ENCODE peak calls at places on chromosomes 6 and 20, in five cellular contexts. One of them, this sample, is unnamed. For H3K9me3, the result is how much of the 10 kb centered on the place peaks cover.

GRCh38 chr6:116251568-116252384 is 2.1 kb downstream of the TSPYL4 start:
- DNase-seq in pancreas: no peak
- DNase-seq in OCI-LY7: no peak
- DNase-seq in breast epithelium: no peak
- DNase-seq in PC-9: no peak
- DNase-seq in this sample: no peak

GRCh38 chr20:44746367-44747165 is 901 bp downstream of the KCNK15 start:
- DNase-seq in pancreas: peak
- DNase-seq in breast epithelium: no peak
- DNase-seq in OCI-LY7: no peak
- DNase-seq in PC-9: no peak
- DNase-seq in this sample: no peak

GRCh38 chr6:100370265-100370664 is 94.5 kb downstream of the SIM1 start:
- DNase-seq in PC-9: no peak
- DNase-seq in pancreas: no peak
- DNase-seq in OCI-LY7: peak
- DNase-seq in breast epithelium: no peak
- DNase-seq in this sample: no peak

GRCh38 chr6:167811040-167811439 is 15.7 kb upstream of the AFDN start:
- DNase-seq in pancreas: no peak
- DNase-seq in OCI-LY7: no peak
- DNase-seq in breast epithelium: no peak
- DNase-seq in PC-9: no peak
- DNase-seq in this sample: no peak

GRCh38 chr20:41185013-41185757 is 47.8 kb downstream of the PLCG1 start:
- DNase-seq in pancreas: no peak
- DNase-seq in breast epithelium: no peak
- DNase-seq in OCI-LY7: no peak
- DNase-seq in PC-9: no peak
- DNase-seq in this sample: no peak

GRCh38 chr6:135191508-135192255 is 10.6 kb downstream of the MYB start:
- DNase-seq in pancreas: no peak
- DNase-seq in OCI-LY7: peak
- DNase-seq in PC-9: no peak
- DNase-seq in breast epithelium: no peak
- DNase-seq in this sample: no peak

GRCh38 chr6:39530201-39530759 is 194.9 kb downstream of the KIF6 start:
- DNase-seq in OCI-LY7: no peak
- DNase-seq in breast epithelium: no peak
- DNase-seq in PC-9: no peak
- DNase-seq in pancreas: no peak
- DNase-seq in this sample: no peak

GRCh38 chr6:106116125-106116524 is 30.0 kb downstream of the PRDM1 start:
- DNase-seq in pancreas: no peak
- DNase-seq in PC-9: no peak
- DNase-seq in breast epithelium: peak
- DNase-seq in OCI-LY7: no peak
- DNase-seq in this sample: no peak

GRCh38 chr20:59018817-59019216 is 412 bp upstream of the TUBB1 start:
- DNase-seq in PC-9: no peak
- DNase-seq in breast epithelium: no peak
- DNase-seq in pancreas: no peak
- DNase-seq in OCI-LY7: no peak
- DNase-seq in this sample: no peak

GRCh38 chr6:33128318-33128717 is 52.5 kb downstream of the HLA-DPB1 start:
- DNase-seq in PC-9: no peak
- DNase-seq in pancreas: no peak
- DNase-seq in breast epithelium: no peak
- DNase-seq in OCI-LY7: no peak
- DNase-seq in this sample: no peak

GRCh38 chr6:89243331-89243629 is 26.1 kb upstream of the GABRR1 start:
- DNase-seq in PC-9: peak
- DNase-seq in breast epithelium: no peak
- DNase-seq in pancreas: no peak
- DNase-seq in OCI-LY7: no peak
- DNase-seq in this sample: no peak

GRCh38 chr6:75382634-75382900 is 98.0 kb upstream of the TMEM30A start:
- DNase-seq in PC-9: no peak
- DNase-seq in OCI-LY7: no peak
- DNase-seq in pancreas: no peak
- DNase-seq in breast epithelium: no peak
- DNase-seq in this sample: no peak

GRCh38 chr6:19415605-19416326 is 421.4 kb upstream of the ID4 start:
- DNase-seq in PC-9: peak
- DNase-seq in pancreas: no peak
- DNase-seq in breast epithelium: no peak
- DNase-seq in OCI-LY7: no peak
- DNase-seq in this sample: no peak

DNA sequence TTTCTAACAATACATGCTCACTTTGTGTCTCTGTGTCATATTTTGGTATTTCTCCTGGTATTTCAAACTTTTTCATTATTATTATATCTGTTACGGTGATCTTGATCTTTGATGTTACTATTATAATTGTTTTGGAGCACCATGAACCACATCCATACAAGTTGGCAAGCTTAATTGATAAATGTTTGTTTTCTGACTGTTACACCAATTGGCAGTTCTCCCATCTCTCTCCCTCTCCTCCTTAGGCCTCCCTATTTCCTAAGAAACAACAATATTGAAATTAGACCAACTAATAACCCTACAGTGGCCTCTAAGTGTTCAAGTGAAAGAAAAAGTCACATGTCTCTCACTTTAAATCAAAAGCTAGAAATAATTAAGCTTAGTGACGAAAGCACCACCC is 61.6 kb downstream of the IBTK start:
- DNase-seq in OCI-LY7: no peak
- DNase-seq in breast epithelium: no peak
- DNase-seq in pancreas: no peak
- DNase-seq in PC-9: no peak
- DNase-seq in this sample: no peak
- H3K9me3 ChIP-seq in OCI-LY7: under half
- H3K9me3 ChIP-seq in breast epithelium: under half
- H3K9me3 ChIP-seq in pancreas: under half
- H3K9me3 ChIP-seq in PC-9: under half
- H3K9me3 ChIP-seq in this sample: under half

GRCh38 chr20:42441862-42442196 is 747.9 kb downstream of the PTPRT start:
- DNase-seq in PC-9: no peak
- DNase-seq in breast epithelium: no peak
- DNase-seq in OCI-LY7: no peak
- DNase-seq in pancreas: no peak
- DNase-seq in this sample: no peak
- H3K4me3 ChIP-seq in PC-9: no peak
- H3K4me3 ChIP-seq in breast epithelium: no peak
- H3K4me3 ChIP-seq in OCI-LY7: no peak
- H3K4me3 ChIP-seq in pancreas: no peak
- H3K4me3 ChIP-seq in this sample: no peak

DNA sequence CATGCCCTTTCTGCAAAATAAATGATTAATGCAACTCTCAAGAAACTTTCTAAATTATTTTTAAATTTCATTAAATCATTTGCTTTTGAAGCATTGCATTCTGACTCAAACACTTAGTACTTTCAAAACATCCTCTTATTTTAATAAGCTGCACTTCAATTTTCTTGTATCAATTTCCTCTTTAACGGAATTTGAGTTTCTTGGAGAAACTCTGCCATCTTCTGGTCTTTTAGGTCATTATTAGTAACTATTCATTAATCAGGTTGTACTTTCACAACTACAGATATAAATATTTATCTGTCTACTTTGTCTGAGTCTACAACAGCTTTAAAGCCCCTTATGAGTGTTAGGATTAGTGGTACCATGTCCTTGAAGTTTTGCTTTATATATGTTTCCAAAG is 30.2 kb downstream of the TMX4 start:
- DNase-seq in pancreas: no peak
- DNase-seq in breast epithelium: no peak
- DNase-seq in OCI-LY7: no peak
- DNase-seq in PC-9: no peak
- DNase-seq in this sample: no peak
- TF ChIP-seq CTCF in pancreas: no peak
- TF ChIP-seq CTCF in breast epithelium: no peak
- TF ChIP-seq CTCF in OCI-LY7: peak
- TF ChIP-seq CTCF in PC-9: no peak
- TF ChIP-seq CTCF in this sample: peak

DNA sequence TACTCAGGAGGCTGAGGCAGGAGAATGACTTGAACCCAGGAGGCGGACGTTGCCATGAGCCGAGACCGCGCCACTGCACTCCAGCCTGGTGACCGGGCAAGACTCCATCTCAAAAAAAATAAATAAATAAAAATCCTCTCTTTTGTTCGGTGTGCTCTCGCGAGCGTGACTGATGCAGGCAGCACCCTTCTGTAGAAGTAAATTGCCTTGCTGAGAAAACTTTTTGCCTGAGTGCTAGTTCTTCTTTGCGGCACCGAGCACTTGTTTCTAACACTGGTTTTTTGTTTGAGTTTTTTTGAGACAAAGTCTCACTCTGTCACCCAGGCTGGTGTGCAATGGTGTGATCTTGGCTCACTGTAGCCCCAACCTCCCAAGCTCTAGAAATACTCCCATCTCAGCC is 30.5 kb downstream of the PLN start:
- DNase-seq in breast epithelium: no peak
- DNase-seq in PC-9: no peak
- DNase-seq in pancreas: no peak
- DNase-seq in OCI-LY7: no peak
- DNase-seq in this sample: no peak
- H3K9me3 ChIP-seq in breast epithelium: under half
- H3K9me3 ChIP-seq in PC-9: half or more
- H3K9me3 ChIP-seq in pancreas: under half
- H3K9me3 ChIP-seq in OCI-LY7: under half
- H3K9me3 ChIP-seq in this sample: under half

DNA sequence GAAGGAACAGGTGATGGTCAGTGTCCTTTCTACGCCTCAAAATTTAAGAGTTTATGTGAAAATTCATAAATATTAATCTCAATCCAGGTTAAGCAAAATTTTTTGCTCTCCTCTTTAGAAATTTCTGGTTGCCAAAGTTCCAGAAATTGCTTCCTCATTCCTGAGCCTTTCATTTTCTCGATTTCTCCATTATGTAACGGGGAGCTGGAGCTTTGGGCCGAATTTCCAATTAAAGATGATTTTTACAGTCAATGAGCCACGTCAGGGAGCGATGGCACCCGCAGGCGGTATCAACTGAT is 35.8 kb upstream of the PRND start:
- DNase-seq in PC-9: no peak
- DNase-seq in pancreas: no peak
- DNase-seq in breast epithelium: no peak
- DNase-seq in OCI-LY7: no peak
- DNase-seq in this sample: no peak
- H3K4me3 ChIP-seq in PC-9: peak
- H3K4me3 ChIP-seq in pancreas: peak
- H3K4me3 ChIP-seq in breast epithelium: peak
- H3K4me3 ChIP-seq in OCI-LY7: peak
- H3K4me3 ChIP-seq in this sample: peak

GRCh38 chr20:16611832-16612231 is 38.6 kb upstream of the KIF16B start:
- DNase-seq in breast epithelium: no peak
- DNase-seq in OCI-LY7: no peak
- DNase-seq in pancreas: no peak
- DNase-seq in PC-9: no peak
- DNase-seq in this sample: no peak
- TF ChIP-seq CTCF in breast epithelium: no peak
- TF ChIP-seq CTCF in OCI-LY7: no peak
- TF ChIP-seq CTCF in pancreas: no peak
- TF ChIP-seq CTCF in PC-9: no peak
- TF ChIP-seq CTCF in this sample: no peak

DNA sequence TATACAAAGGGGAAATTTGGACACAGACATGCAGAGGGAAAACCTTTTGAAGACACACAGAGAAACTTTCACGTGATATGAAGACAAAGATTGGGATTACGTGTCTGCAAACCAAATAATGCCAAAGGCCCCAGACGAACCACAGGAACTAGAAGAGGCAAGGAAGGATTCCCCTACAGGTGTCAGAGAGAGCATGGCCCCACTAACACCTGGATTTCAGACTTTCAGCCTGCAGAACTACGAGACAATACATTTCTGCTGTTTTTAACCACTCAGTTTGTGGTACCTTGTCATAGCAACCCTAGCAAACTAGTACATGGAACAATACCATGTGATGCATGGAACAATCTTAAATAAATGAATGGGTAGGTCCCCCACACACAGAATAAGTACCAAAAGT is 341.0 kb downstream of the HDGFL1 start:
- DNase-seq in pancreas: no peak
- DNase-seq in breast epithelium: no peak
- DNase-seq in PC-9: no peak
- DNase-seq in OCI-LY7: no peak
- DNase-seq in this sample: no peak
- H3K9me3 ChIP-seq in pancreas: under half
- H3K9me3 ChIP-seq in breast epithelium: under half
- H3K9me3 ChIP-seq in PC-9: under half
- H3K9me3 ChIP-seq in OCI-LY7: under half
- H3K9me3 ChIP-seq in this sample: under half

DNA sequence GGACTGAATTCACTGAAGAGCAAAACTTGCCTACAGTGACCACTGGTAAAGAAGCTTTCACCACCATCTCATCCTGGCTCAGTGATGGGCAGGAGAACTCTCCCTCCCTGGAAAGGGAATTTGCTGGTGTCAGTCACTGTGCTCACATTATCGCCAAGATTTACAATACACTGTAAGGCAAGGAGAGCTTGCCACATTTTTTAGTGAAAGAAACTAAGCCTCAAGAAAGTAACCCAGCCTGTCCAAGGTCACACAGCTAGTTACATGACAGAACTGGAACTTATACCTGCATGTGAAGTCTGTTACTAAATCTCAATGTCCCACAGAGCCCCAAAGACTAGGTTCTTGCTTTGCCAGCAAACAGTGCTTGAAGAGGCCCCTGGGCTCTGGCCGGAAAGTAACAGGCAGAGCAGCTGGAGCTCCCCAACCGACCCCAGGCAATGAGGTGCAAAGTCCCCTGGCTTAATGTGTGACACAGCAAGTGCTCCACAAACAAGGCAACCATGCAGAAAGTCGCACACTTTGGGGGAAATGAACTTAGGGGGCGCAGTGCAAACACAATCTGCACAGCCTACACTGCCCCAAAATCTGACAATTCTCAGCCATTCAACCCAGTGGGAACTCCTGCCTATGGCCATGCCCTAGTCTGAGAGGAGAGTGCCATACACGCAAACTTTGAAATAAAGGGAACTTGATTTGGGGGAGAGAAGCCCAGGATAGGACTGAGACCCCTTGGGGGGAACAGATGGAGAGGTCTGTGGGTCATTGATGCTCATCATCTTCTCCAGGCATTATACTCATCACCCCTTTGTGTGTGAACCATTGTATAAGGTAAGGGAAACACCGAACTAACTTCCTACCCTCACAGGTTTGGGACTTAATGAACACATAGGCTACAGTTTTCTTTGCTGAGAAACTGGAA is 1.9 kb downstream of the BCL2L1 start:
- DNase-seq in breast epithelium: no peak
- DNase-seq in pancreas: no peak
- DNase-seq in PC-9: no peak
- DNase-seq in OCI-LY7: peak
- DNase-seq in this sample: peak
- H3K4me3 ChIP-seq in breast epithelium: peak
- H3K4me3 ChIP-seq in pancreas: peak
- H3K4me3 ChIP-seq in PC-9: peak
- H3K4me3 ChIP-seq in OCI-LY7: peak
- H3K4me3 ChIP-seq in this sample: peak